ENCODE peak calls at places on chromosomes 11 and 22, in six cellular contexts. One of them, this sample, is unnamed.
A peak's percentile ranks its signal among the peaks of the same experiment; 100 is the strongest.

GRCh38 chr11:8201524-8202365 is 32.9 kb upstream of the RIC3 start:
- DNase-seq in Peyer's patch: no peak
- DNase-seq in coronary artery: no peak
- DNase-seq in SJSA1: no peak
- DNase-seq in heart left ventricle: no peak
- DNase-seq in PC-3: no peak
- DNase-seq in this sample: no peak

GRCh38 chr22:17283423-17283822 is 64.2 kb upstream of the ADA2 start:
- DNase-seq in Peyer's patch: no peak
- DNase-seq in coronary artery: no peak
- DNase-seq in SJSA1: no peak
- DNase-seq in heart left ventricle: no peak
- DNase-seq in PC-3: no peak
- DNase-seq in this sample: no peak

GRCh38 chr22:35071784-35072183 is 5.8 kb downstream of the ISX start:
- DNase-seq in Peyer's patch: peak; percentile 62
- DNase-seq in coronary artery: no peak
- DNase-seq in SJSA1: no peak
- DNase-seq in heart left ventricle: no peak
- DNase-seq in PC-3: peak; percentile 56
- DNase-seq in this sample: no peak

GRCh38 chr11:83156996-83157754 is at the start of gene PCF11:
- DNase-seq in Peyer's patch: no peak
- DNase-seq in coronary artery: no peak
- DNase-seq in SJSA1: no peak
- DNase-seq in heart left ventricle: no peak
- DNase-seq in PC-3: no peak
- DNase-seq in this sample: no peak

GRCh38 chr11:11519184-11519583 is 102.6 kb downstream of the GALNT18 start:
- DNase-seq in Peyer's patch: no peak
- DNase-seq in coronary artery: no peak
- DNase-seq in SJSA1: no peak
- DNase-seq in heart left ventricle: no peak
- DNase-seq in PC-3: no peak
- DNase-seq in this sample: no peak

GRCh38 chr22:33921576-33922181 is 1.4 kb upstream of the LARGE1 start:
- DNase-seq in Peyer's patch: peak; percentile 71
- DNase-seq in coronary artery: peak; percentile 79
- DNase-seq in SJSA1: peak; percentile 73
- DNase-seq in heart left ventricle: peak; percentile 71
- DNase-seq in PC-3: no peak
- DNase-seq in this sample: no peak

GRCh38 chr22:32917577-32918375 is 116.3 kb downstream of the TIMP3 start:
- DNase-seq in Peyer's patch: no peak
- DNase-seq in coronary artery: no peak
- DNase-seq in SJSA1: no peak
- DNase-seq in heart left ventricle: peak; percentile 35
- DNase-seq in PC-3: no peak
- DNase-seq in this sample: no peak

GRCh38 chr11:77096591-77097019 is 6.0 kb upstream of the OMP start:
- DNase-seq in Peyer's patch: no peak
- DNase-seq in coronary artery: no peak
- DNase-seq in SJSA1: no peak
- DNase-seq in heart left ventricle: peak; percentile 6
- DNase-seq in PC-3: no peak
- DNase-seq in this sample: no peak

GRCh38 chr11:86058360-86058759 is 10.5 kb downstream of the PICALM start:
- DNase-seq in Peyer's patch: no peak
- DNase-seq in coronary artery: no peak
- DNase-seq in SJSA1: no peak
- DNase-seq in heart left ventricle: no peak
- DNase-seq in PC-3: no peak
- DNase-seq in this sample: no peak

GRCh38 chr22:17570851-17571631 is 7.7 kb downstream of the SLC25A18 start:
- DNase-seq in Peyer's patch: peak; percentile 79
- DNase-seq in coronary artery: peak; percentile 97
- DNase-seq in SJSA1: no peak
- DNase-seq in heart left ventricle: peak; percentile 96
- DNase-seq in PC-3: no peak
- DNase-seq in this sample: no peak

GRCh38 chr11:765025-765801 is 12.1 kb downstream of the GATD1 start:
- DNase-seq in Peyer's patch: peak; percentile 76
- DNase-seq in coronary artery: peak; percentile 79
- DNase-seq in SJSA1: no peak
- DNase-seq in heart left ventricle: no peak
- DNase-seq in PC-3: peak; percentile 61
- DNase-seq in this sample: no peak

GRCh38 chr11:122706689-122707088 is 51.2 kb downstream of the UBASH3B start:
- DNase-seq in Peyer's patch: no peak
- DNase-seq in coronary artery: no peak
- DNase-seq in SJSA1: peak; percentile 36
- DNase-seq in heart left ventricle: no peak
- DNase-seq in PC-3: peak; percentile 90
- DNase-seq in this sample: peak; percentile 59

GRCh38 chr11:45933846-45934579 is 11.6 kb downstream of the LARGE2 start:
- DNase-seq in Peyer's patch: no peak
- DNase-seq in coronary artery: no peak
- DNase-seq in SJSA1: no peak
- DNase-seq in heart left ventricle: no peak
- DNase-seq in PC-3: no peak
- DNase-seq in this sample: no peak

GRCh38 chr11:892106-892505 is 18.5 kb downstream of the CHID1 start:
- DNase-seq in Peyer's patch: no peak
- DNase-seq in coronary artery: no peak
- DNase-seq in SJSA1: no peak
- DNase-seq in heart left ventricle: no peak
- DNase-seq in PC-3: no peak
- DNase-seq in this sample: no peak

GRCh38 chr11:86699036-86699791 is 26.8 kb upstream of the ME3 start:
- DNase-seq in Peyer's patch: no peak
- DNase-seq in coronary artery: no peak
- DNase-seq in SJSA1: no peak
- DNase-seq in heart left ventricle: no peak
- DNase-seq in PC-3: peak; percentile 25
- DNase-seq in this sample: no peak

GRCh38 chr11:78420796-78421209 is 3.2 kb upstream of the GAB2 start:
- DNase-seq in Peyer's patch: peak; percentile 88
- DNase-seq in coronary artery: peak; percentile 83
- DNase-seq in SJSA1: no peak
- DNase-seq in heart left ventricle: peak; percentile 85
- DNase-seq in PC-3: no peak
- DNase-seq in this sample: peak; percentile 33

GRCh38 chr11:65311197-65311631 is 3.5 kb upstream of the CDC42EP2 start:
- DNase-seq in Peyer's patch: peak; percentile 79
- DNase-seq in coronary artery: no peak
- DNase-seq in SJSA1: no peak
- DNase-seq in heart left ventricle: no peak
- DNase-seq in PC-3: peak; percentile 70
- DNase-seq in this sample: no peak

GRCh38 chr11:95641506-95641905 is 148.1 kb downstream of the FAM76B start:
- DNase-seq in Peyer's patch: no peak
- DNase-seq in coronary artery: peak; percentile 81
- DNase-seq in SJSA1: no peak
- DNase-seq in heart left ventricle: no peak
- DNase-seq in PC-3: no peak
- DNase-seq in this sample: no peak

GRCh38 chr11:72683782-72684200 is 9.6 kb upstream of the PDE2A start:
- DNase-seq in Peyer's patch: peak; percentile 85
- DNase-seq in coronary artery: no peak
- DNase-seq in SJSA1: peak; percentile 22
- DNase-seq in heart left ventricle: peak; percentile 65
- DNase-seq in PC-3: peak; percentile 74
- DNase-seq in this sample: no peak

GRCh38 chr11:12769834-12770345 is 95.7 kb downstream of the TEAD1 start:
- DNase-seq in Peyer's patch: no peak
- DNase-seq in coronary artery: no peak
- DNase-seq in SJSA1: peak; percentile 80
- DNase-seq in heart left ventricle: no peak
- DNase-seq in PC-3: peak; percentile 82
- DNase-seq in this sample: peak; percentile 72

GRCh38 chr11:118789501-118790356 is 1.2 kb downstream of the DDX6 start:
- DNase-seq in Peyer's patch: no peak
- DNase-seq in coronary artery: no peak
- DNase-seq in SJSA1: peak; percentile 2
- DNase-seq in heart left ventricle: no peak
- DNase-seq in PC-3: peak; percentile 36
- DNase-seq in this sample: no peak

GRCh38 chr11:34348919-34349318 is 8.9 kb downstream of the ABTB2 start:
- DNase-seq in Peyer's patch: no peak
- DNase-seq in coronary artery: no peak
- DNase-seq in SJSA1: no peak
- DNase-seq in heart left ventricle: no peak
- DNase-seq in PC-3: no peak
- DNase-seq in this sample: no peak

GRCh38 chr11:16603245-16603644 is 135.2 kb upstream of the C11orf58 start:
- DNase-seq in Peyer's patch: peak; percentile 55
- DNase-seq in coronary artery: no peak
- DNase-seq in SJSA1: no peak
- DNase-seq in heart left ventricle: peak; percentile 52
- DNase-seq in PC-3: no peak
- DNase-seq in this sample: no peak

GRCh38 chr22:37697540-37697835 is 640 bp downstream of the TRIOBP start:
- DNase-seq in Peyer's patch: no peak
- DNase-seq in coronary artery: no peak
- DNase-seq in SJSA1: no peak
- DNase-seq in heart left ventricle: no peak
- DNase-seq in PC-3: no peak
- DNase-seq in this sample: no peak
- H3K4me3 ChIP-seq in Peyer's patch: no peak overlapping the region
- H3K4me3 ChIP-seq in coronary artery: no peak overlapping the region
- H3K4me3 ChIP-seq in SJSA1: no peak overlapping the region
- H3K4me3 ChIP-seq in heart left ventricle: no peak overlapping the region
- H3K4me3 ChIP-seq in PC-3: no peak overlapping the region
- H3K4me3 ChIP-seq in this sample: peak overlapping the region; percentile 64

GRCh38 chr11:134277176-134278001 is 1.2 kb downstream of the GLB1L3 start:
- DNase-seq in Peyer's patch: peak; percentile 41
- DNase-seq in coronary artery: no peak
- DNase-seq in SJSA1: no peak
- DNase-seq in heart left ventricle: no peak
- DNase-seq in PC-3: no peak
- DNase-seq in this sample: no peak

GRCh38 chr11:134273317-134273712 is 2.9 kb upstream of the GLB1L3 start:
- DNase-seq in Peyer's patch: no peak
- DNase-seq in coronary artery: no peak
- DNase-seq in SJSA1: no peak
- DNase-seq in heart left ventricle: no peak
- DNase-seq in PC-3: no peak
- DNase-seq in this sample: no peak

GRCh38 chr11:134276396-134277175 is 407 bp downstream of the GLB1L3 start:
- DNase-seq in Peyer's patch: peak; percentile 37
- DNase-seq in coronary artery: no peak
- DNase-seq in SJSA1: no peak
- DNase-seq in heart left ventricle: no peak
- DNase-seq in PC-3: no peak
- DNase-seq in this sample: no peak

GRCh38 chr11:134275188-134275533 is 1.0 kb upstream of the GLB1L3 start:
- DNase-seq in Peyer's patch: no peak
- DNase-seq in coronary artery: no peak
- DNase-seq in SJSA1: no peak
- DNase-seq in heart left ventricle: no peak
- DNase-seq in PC-3: no peak
- DNase-seq in this sample: no peak

GRCh38 chr11:134275534-134276395 is at the start of gene GLB1L3:
- DNase-seq in Peyer's patch: peak; percentile 69
- DNase-seq in coronary artery: no peak
- DNase-seq in SJSA1: no peak
- DNase-seq in heart left ventricle: no peak
- DNase-seq in PC-3: no peak
- DNase-seq in this sample: no peak
- H3K4me3 ChIP-seq in Peyer's patch: peak within 1 kb of the TSS; percentile 26
- H3K4me3 ChIP-seq in coronary artery: peak within 1 kb of the TSS; percentile 60
- H3K4me3 ChIP-seq in SJSA1: no peak within 1 kb of the TSS
- H3K4me3 ChIP-seq in heart left ventricle: peak within 1 kb of the TSS; percentile 44
- H3K4me3 ChIP-seq in PC-3: peak within 1 kb of the TSS; percentile 31
- H3K4me3 ChIP-seq in this sample: peak within 1 kb of the TSS; percentile 25

GRCh38 chr22:20927940-20928572 is 10.8 kb downstream of the CRKL start:
- DNase-seq in Peyer's patch: peak; percentile 14
- DNase-seq in coronary artery: no peak
- DNase-seq in SJSA1: no peak
- DNase-seq in heart left ventricle: no peak
- DNase-seq in PC-3: no peak
- DNase-seq in this sample: no peak

GRCh38 chr22:20926243-20926642 is 9.0 kb downstream of the CRKL start:
- DNase-seq in Peyer's patch: no peak
- DNase-seq in coronary artery: no peak
- DNase-seq in SJSA1: no peak
- DNase-seq in heart left ventricle: no peak
- DNase-seq in PC-3: no peak
- DNase-seq in this sample: no peak

GRCh38 chr22:20930004-20930403 is 12.8 kb downstream of the CRKL start:
- DNase-seq in Peyer's patch: no peak
- DNase-seq in coronary artery: no peak
- DNase-seq in SJSA1: no peak
- DNase-seq in heart left ventricle: no peak
- DNase-seq in PC-3: no peak
- DNase-seq in this sample: no peak

GRCh38 chr22:20931126-20931654 is 14.0 kb downstream of the CRKL start:
- DNase-seq in Peyer's patch: no peak
- DNase-seq in coronary artery: no peak
- DNase-seq in SJSA1: no peak
- DNase-seq in heart left ventricle: no peak
- DNase-seq in PC-3: no peak
- DNase-seq in this sample: no peak

DNA sequence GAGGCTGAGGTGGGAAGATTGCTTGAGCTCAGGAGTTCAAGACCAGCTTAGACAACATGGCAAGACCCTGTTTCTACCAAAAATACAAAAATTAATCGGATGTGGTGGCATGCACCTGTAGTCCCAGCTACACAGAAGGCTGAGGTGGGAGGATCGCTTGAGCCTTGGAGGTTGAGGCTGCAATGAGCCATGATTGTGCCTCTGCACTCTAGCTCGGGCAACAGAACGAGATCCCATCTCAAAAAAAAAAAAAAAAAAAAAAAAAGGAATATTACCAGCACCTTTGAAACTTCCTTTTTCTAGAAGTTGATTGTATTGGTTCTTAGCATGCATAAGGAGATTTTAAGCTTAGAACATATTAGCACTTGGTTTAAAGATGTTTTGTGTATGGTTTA is 11.4 kb downstream of the CRKL start:
- DNase-seq in Peyer's patch: peak; percentile 31
- DNase-seq in coronary artery: no peak
- DNase-seq in SJSA1: no peak
- DNase-seq in heart left ventricle: no peak
- DNase-seq in PC-3: no peak
- DNase-seq in this sample: no peak
- H3K4me3 ChIP-seq in Peyer's patch: no peak overlapping the region
- H3K4me3 ChIP-seq in coronary artery: no peak overlapping the region
- H3K4me3 ChIP-seq in SJSA1: no peak overlapping the region
- H3K4me3 ChIP-seq in heart left ventricle: no peak overlapping the region
- H3K4me3 ChIP-seq in PC-3: no peak overlapping the region
- H3K4me3 ChIP-seq in this sample: no peak overlapping the region

DNA sequence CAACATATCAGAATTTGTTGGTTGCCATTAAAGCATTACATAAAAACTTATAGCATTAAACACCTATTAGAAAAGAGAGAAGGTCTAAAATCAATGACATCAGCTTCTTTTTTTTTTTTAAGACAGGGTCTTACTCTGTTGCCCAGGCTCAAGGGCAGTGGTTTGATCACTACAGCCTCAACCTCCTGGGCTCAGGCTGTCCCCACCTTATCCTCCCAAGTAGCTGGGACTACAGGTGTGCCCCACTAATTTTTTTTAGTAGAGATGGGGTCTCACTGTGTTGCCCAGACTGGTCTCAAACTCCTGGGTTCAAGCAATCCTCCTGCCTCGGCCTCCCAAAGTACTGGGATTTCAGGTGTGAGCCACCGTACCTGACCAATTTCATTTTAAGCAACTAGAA is 57.9 kb downstream of the ARHGEF12 start:
- DNase-seq in Peyer's patch: no peak
- DNase-seq in coronary artery: no peak
- DNase-seq in SJSA1: no peak
- DNase-seq in heart left ventricle: no peak
- DNase-seq in PC-3: no peak
- DNase-seq in this sample: no peak
- H3K4me3 ChIP-seq in Peyer's patch: no peak overlapping the region
- H3K4me3 ChIP-seq in coronary artery: no peak overlapping the region
- H3K4me3 ChIP-seq in SJSA1: no peak overlapping the region
- H3K4me3 ChIP-seq in heart left ventricle: no peak overlapping the region
- H3K4me3 ChIP-seq in PC-3: no peak overlapping the region
- H3K4me3 ChIP-seq in this sample: no peak overlapping the region